ENCODE peak calls at places on chromosome 17, in four cellular contexts. One of them, this sample, is unnamed.

GRCh38 chr17:59423903-59424302 is 92.4 kb downstream of the YPEL2 start:
- DNase-seq in WTC11: no peak
- DNase-seq in foreskin fibroblast: no peak
- DNase-seq in hepatic stellate cell: no peak
- DNase-seq in this sample: no peak

GRCh38 chr17:69342896-69343644 is 16.1 kb upstream of the ABCA5 start:
- DNase-seq in WTC11: no peak
- DNase-seq in foreskin fibroblast: no peak
- DNase-seq in hepatic stellate cell: no peak
- DNase-seq in this sample: peak; percentile 13

GRCh38 chr17:45138911-45139532 is 3.5 kb downstream of the ACBD4 start:
- DNase-seq in WTC11: no peak
- DNase-seq in foreskin fibroblast: no peak
- DNase-seq in hepatic stellate cell: no peak
- DNase-seq in this sample: no peak

GRCh38 chr17:19470529-19471261 is 59.7 kb downstream of the RNF112 start:
- DNase-seq in WTC11: peak; percentile 40
- DNase-seq in foreskin fibroblast: peak; percentile 67
- DNase-seq in hepatic stellate cell: peak; percentile 63
- DNase-seq in this sample: peak; percentile 76

GRCh38 chr17:66985338-66985737 is 20.8 kb downstream of the CACNG4 start:
- DNase-seq in WTC11: no peak
- DNase-seq in foreskin fibroblast: no peak
- DNase-seq in hepatic stellate cell: no peak
- DNase-seq in this sample: no peak

GRCh38 chr17:10879110-10879509 is 41.2 kb upstream of the PIRT start:
- DNase-seq in WTC11: peak; percentile 30
- DNase-seq in foreskin fibroblast: no peak
- DNase-seq in hepatic stellate cell: no peak
- DNase-seq in this sample: no peak

GRCh38 chr17:44200478-44201155 is 933 bp upstream of the ATXN7L3 start:
- DNase-seq in WTC11: no peak
- DNase-seq in foreskin fibroblast: no peak
- DNase-seq in hepatic stellate cell: no peak
- DNase-seq in this sample: peak; percentile 74

GRCh38 chr17:50136096-50136687 is 6.2 kb upstream of the SAMD14 start:
- DNase-seq in WTC11: no peak
- DNase-seq in foreskin fibroblast: no peak
- DNase-seq in hepatic stellate cell: no peak
- DNase-seq in this sample: no peak

GRCh38 chr17:7573324-7574080 is 5.9 kb upstream of the CD68 start:
- DNase-seq in WTC11: peak; percentile 85
- DNase-seq in foreskin fibroblast: peak; percentile 97
- DNase-seq in hepatic stellate cell: peak; percentile 96
- DNase-seq in this sample: peak; percentile 92

GRCh38 chr17:38705803-38706624 is 941 bp downstream of the MLLT6 start:
- DNase-seq in WTC11: peak; percentile 63
- DNase-seq in foreskin fibroblast: peak; percentile 60
- DNase-seq in hepatic stellate cell: peak; percentile 76
- DNase-seq in this sample: peak; percentile 63

GRCh38 chr17:3851461-3852100 is 5.5 kb upstream of the NCBP3 start:
- DNase-seq in WTC11: no peak
- DNase-seq in foreskin fibroblast: no peak
- DNase-seq in hepatic stellate cell: no peak
- DNase-seq in this sample: no peak

GRCh38 chr17:68800731-68801130 is 154.5 kb downstream of the ABCA8 start:
- DNase-seq in WTC11: no peak
- DNase-seq in foreskin fibroblast: peak; percentile 50
- DNase-seq in hepatic stellate cell: no peak
- DNase-seq in this sample: no peak

GRCh38 chr17:10807704-10808128 is 3.8 kb upstream of the TMEM238L start:
- DNase-seq in WTC11: no peak
- DNase-seq in foreskin fibroblast: no peak
- DNase-seq in hepatic stellate cell: no peak
- DNase-seq in this sample: no peak

GRCh38 chr17:68973098-68973929 is 18.1 kb upstream of the ABCA8 start:
- DNase-seq in WTC11: no peak
- DNase-seq in foreskin fibroblast: peak; percentile 20
- DNase-seq in hepatic stellate cell: no peak
- DNase-seq in this sample: no peak

GRCh38 chr17:34670618-34671017 is 91.2 kb downstream of the TMEM132E start:
- DNase-seq in WTC11: no peak
- DNase-seq in foreskin fibroblast: no peak
- DNase-seq in hepatic stellate cell: no peak
- DNase-seq in this sample: no peak

GRCh38 chr17:29807520-29808361 is 122.3 kb downstream of the SSH2 start:
- DNase-seq in WTC11: peak; percentile 62
- DNase-seq in foreskin fibroblast: peak; percentile 85
- DNase-seq in hepatic stellate cell: peak; percentile 65
- DNase-seq in this sample: peak; percentile 40

This sample was measured in NCI-H146.